ENCODE peak calls at places on chromosomes 13 and 19, in ten cellular contexts. One of them, this sample, is unnamed. For H3K4me1, the result is how much of the 10 kb centered on the place peaks cover.

GRCh38 chr19:54551950-54552912 is 21.4 kb upstream of the LILRA2 start:
- DNase-seq in body of pancreas: peak
- DNase-seq in tibial nerve: peak
- DNase-seq in heart left ventricle: no peak
- DNase-seq in A549: no peak
- DNase-seq in HCT116: no peak
- DNase-seq in tibial artery: no peak
- DNase-seq in ovary: no peak
- DNase-seq in lower lobe of right lung: peak
- DNase-seq in K562: no peak
- DNase-seq in this sample: no peak

GRCh38 chr13:66864627-66865026 is 365.5 kb downstream of the PCDH9 start:
- DNase-seq in body of pancreas: no peak
- DNase-seq in tibial nerve: no peak
- DNase-seq in heart left ventricle: no peak
- DNase-seq in A549: no peak
- DNase-seq in HCT116: no peak
- DNase-seq in tibial artery: no peak
- DNase-seq in ovary: no peak
- DNase-seq in lower lobe of right lung: no peak
- DNase-seq in K562: no peak
- DNase-seq in this sample: no peak

GRCh38 chr13:40790232-40790631 is 821 bp downstream of the SLC25A15 start:
- DNase-seq in body of pancreas: no peak
- DNase-seq in tibial nerve: no peak
- DNase-seq in heart left ventricle: no peak
- DNase-seq in A549: peak
- DNase-seq in HCT116: no peak
- DNase-seq in tibial artery: no peak
- DNase-seq in ovary: no peak
- DNase-seq in lower lobe of right lung: no peak
- DNase-seq in K562: no peak
- DNase-seq in this sample: no peak

GRCh38 chr13:39012608-39013007 is 22.0 kb upstream of the STOML3 start:
- DNase-seq in body of pancreas: no peak
- DNase-seq in tibial nerve: no peak
- DNase-seq in heart left ventricle: no peak
- DNase-seq in A549: no peak
- DNase-seq in HCT116: no peak
- DNase-seq in tibial artery: no peak
- DNase-seq in ovary: no peak
- DNase-seq in lower lobe of right lung: no peak
- DNase-seq in K562: peak
- DNase-seq in this sample: no peak

GRCh38 chr13:80305737-80306136 is 35.2 kb downstream of the SPRY2 start:
- DNase-seq in body of pancreas: no peak
- DNase-seq in tibial nerve: no peak
- DNase-seq in heart left ventricle: no peak
- DNase-seq in A549: no peak
- DNase-seq in HCT116: no peak
- DNase-seq in tibial artery: no peak
- DNase-seq in ovary: no peak
- DNase-seq in lower lobe of right lung: no peak
- DNase-seq in K562: no peak
- DNase-seq in this sample: no peak

GRCh38 chr13:23980160-23980551 is 82.9 kb upstream of the C1QTNF9B start:
- DNase-seq in body of pancreas: peak
- DNase-seq in tibial nerve: peak
- DNase-seq in heart left ventricle: peak
- DNase-seq in A549: peak
- DNase-seq in HCT116: no peak
- DNase-seq in tibial artery: peak
- DNase-seq in ovary: peak
- DNase-seq in lower lobe of right lung: peak
- DNase-seq in K562: peak
- DNase-seq in this sample: peak

GRCh38 chr19:1513492-1514294 is 874 bp upstream of the ADAMTSL5 start:
- DNase-seq in body of pancreas: peak
- DNase-seq in tibial nerve: no peak
- DNase-seq in heart left ventricle: peak
- DNase-seq in A549: peak
- DNase-seq in HCT116: peak
- DNase-seq in tibial artery: no peak
- DNase-seq in ovary: no peak
- DNase-seq in lower lobe of right lung: peak
- DNase-seq in K562: peak
- DNase-seq in this sample: no peak

GRCh38 chr13:113648218-113648615 is 9.8 kb downstream of the ATP4B start:
- DNase-seq in body of pancreas: no peak
- DNase-seq in tibial nerve: no peak
- DNase-seq in heart left ventricle: peak
- DNase-seq in A549: no peak
- DNase-seq in HCT116: no peak
- DNase-seq in tibial artery: peak
- DNase-seq in ovary: no peak
- DNase-seq in lower lobe of right lung: peak
- DNase-seq in K562: no peak
- DNase-seq in this sample: no peak

GRCh38 chr13:42762251-42762650 is 19.1 kb upstream of the FAM216B start:
- DNase-seq in body of pancreas: no peak
- DNase-seq in tibial nerve: no peak
- DNase-seq in heart left ventricle: no peak
- DNase-seq in A549: no peak
- DNase-seq in HCT116: no peak
- DNase-seq in tibial artery: no peak
- DNase-seq in ovary: no peak
- DNase-seq in lower lobe of right lung: no peak
- DNase-seq in K562: no peak
- DNase-seq in this sample: peak

GRCh38 chr13:19152403-19152802 is 29.2 kb downstream of the TUBA3C start:
- DNase-seq in body of pancreas: no peak
- DNase-seq in tibial nerve: no peak
- DNase-seq in heart left ventricle: no peak
- DNase-seq in A549: no peak
- DNase-seq in HCT116: no peak
- DNase-seq in tibial artery: no peak
- DNase-seq in ovary: no peak
- DNase-seq in lower lobe of right lung: no peak
- DNase-seq in K562: no peak
- DNase-seq in this sample: no peak

GRCh38 chr19:48695743-48696352 is at the start of gene FUT2:
- DNase-seq in body of pancreas: peak
- DNase-seq in tibial nerve: no peak
- DNase-seq in heart left ventricle: no peak
- DNase-seq in A549: no peak
- DNase-seq in HCT116: no peak
- DNase-seq in tibial artery: no peak
- DNase-seq in ovary: no peak
- DNase-seq in lower lobe of right lung: no peak
- DNase-seq in K562: no peak
- DNase-seq in this sample: peak
- TF ChIP-seq CTCF in body of pancreas: no peak
- TF ChIP-seq CTCF in tibial nerve: no peak
- TF ChIP-seq CTCF in heart left ventricle: no peak
- TF ChIP-seq CTCF in A549: no peak
- TF ChIP-seq CTCF in HCT116: no peak
- TF ChIP-seq CTCF in tibial artery: no peak
- TF ChIP-seq CTCF in ovary: no peak
- TF ChIP-seq CTCF in lower lobe of right lung: no peak
- TF ChIP-seq CTCF in K562: no peak
- TF ChIP-seq CTCF in this sample: no peak

GRCh38 chr13:30736461-30736860 is 1.1 kb downstream of the ALOX5AP start:
- DNase-seq in body of pancreas: no peak
- DNase-seq in tibial nerve: no peak
- DNase-seq in heart left ventricle: no peak
- DNase-seq in A549: no peak
- DNase-seq in HCT116: no peak
- DNase-seq in tibial artery: no peak
- DNase-seq in ovary: no peak
- DNase-seq in lower lobe of right lung: no peak
- DNase-seq in K562: no peak
- DNase-seq in this sample: no peak
- H3K4me1 ChIP-seq in body of pancreas: under half
- H3K4me1 ChIP-seq in tibial nerve: under half
- H3K4me1 ChIP-seq in heart left ventricle: under half
- H3K4me1 ChIP-seq in A549: under half
- H3K4me1 ChIP-seq in HCT116: under half
- H3K4me1 ChIP-seq in tibial artery: under half
- H3K4me1 ChIP-seq in ovary: under half
- H3K4me1 ChIP-seq in lower lobe of right lung: under half
- H3K4me1 ChIP-seq in K562: under half
- H3K4me1 ChIP-seq in this sample: under half

GRCh38 chr19:45451850-45452387 is 15.9 kb upstream of the FOSB start:
- DNase-seq in body of pancreas: no peak
- DNase-seq in tibial nerve: no peak
- DNase-seq in heart left ventricle: no peak
- DNase-seq in A549: no peak
- DNase-seq in HCT116: no peak
- DNase-seq in tibial artery: no peak
- DNase-seq in ovary: no peak
- DNase-seq in lower lobe of right lung: no peak
- DNase-seq in K562: no peak
- DNase-seq in this sample: no peak
- H3K27ac ChIP-seq in body of pancreas: peak
- H3K27ac ChIP-seq in tibial nerve: no peak
- H3K27ac ChIP-seq in heart left ventricle: peak
- H3K27ac ChIP-seq in A549: no peak
- H3K27ac ChIP-seq in HCT116: no peak
- H3K27ac ChIP-seq in tibial artery: peak
- H3K27ac ChIP-seq in ovary: no peak
- H3K27ac ChIP-seq in lower lobe of right lung: peak
- H3K27ac ChIP-seq in K562: no peak
- H3K27ac ChIP-seq in this sample: peak

GRCh38 chr19:14554382-14554812 is 17.5 kb downstream of the NDUFB7 start:
- DNase-seq in body of pancreas: peak
- DNase-seq in tibial nerve: no peak
- DNase-seq in heart left ventricle: no peak
- DNase-seq in A549: no peak
- DNase-seq in HCT116: no peak
- DNase-seq in tibial artery: no peak
- DNase-seq in ovary: no peak
- DNase-seq in lower lobe of right lung: no peak
- DNase-seq in K562: no peak
- DNase-seq in this sample: peak
- TF ChIP-seq CTCF in body of pancreas: no peak
- TF ChIP-seq CTCF in tibial nerve: no peak
- TF ChIP-seq CTCF in heart left ventricle: no peak
- TF ChIP-seq CTCF in A549: no peak
- TF ChIP-seq CTCF in HCT116: no peak
- TF ChIP-seq CTCF in tibial artery: no peak
- TF ChIP-seq CTCF in ovary: no peak
- TF ChIP-seq CTCF in lower lobe of right lung: no peak
- TF ChIP-seq CTCF in K562: no peak
- TF ChIP-seq CTCF in this sample: peak

GRCh38 chr19:18086590-18087138 is at the start of gene IL12RB1:
- DNase-seq in body of pancreas: peak
- DNase-seq in tibial nerve: no peak
- DNase-seq in heart left ventricle: no peak
- DNase-seq in A549: no peak
- DNase-seq in HCT116: no peak
- DNase-seq in tibial artery: no peak
- DNase-seq in ovary: no peak
- DNase-seq in lower lobe of right lung: peak
- DNase-seq in K562: no peak
- DNase-seq in this sample: no peak
- H3K4me1 ChIP-seq in body of pancreas: under half
- H3K4me1 ChIP-seq in tibial nerve: under half
- H3K4me1 ChIP-seq in heart left ventricle: under half
- H3K4me1 ChIP-seq in A549: under half
- H3K4me1 ChIP-seq in HCT116: under half
- H3K4me1 ChIP-seq in tibial artery: under half
- H3K4me1 ChIP-seq in ovary: under half
- H3K4me1 ChIP-seq in lower lobe of right lung: under half
- H3K4me1 ChIP-seq in K562: under half
- H3K4me1 ChIP-seq in this sample: under half

GRCh38 chr19:17632577-17632976 is 55.6 kb downstream of the UNC13A start:
- DNase-seq in body of pancreas: no peak
- DNase-seq in tibial nerve: no peak
- DNase-seq in heart left ventricle: no peak
- DNase-seq in A549: no peak
- DNase-seq in HCT116: no peak
- DNase-seq in tibial artery: no peak
- DNase-seq in ovary: no peak
- DNase-seq in lower lobe of right lung: peak
- DNase-seq in K562: no peak
- DNase-seq in this sample: no peak
- H3K27ac ChIP-seq in body of pancreas: no peak
- H3K27ac ChIP-seq in tibial nerve: no peak
- H3K27ac ChIP-seq in heart left ventricle: no peak
- H3K27ac ChIP-seq in A549: no peak
- H3K27ac ChIP-seq in HCT116: no peak
- H3K27ac ChIP-seq in tibial artery: no peak
- H3K27ac ChIP-seq in ovary: no peak
- H3K27ac ChIP-seq in lower lobe of right lung: no peak
- H3K27ac ChIP-seq in K562: no peak
- H3K27ac ChIP-seq in this sample: no peak

GRCh38 chr19:45922281-45922680 is 7.7 kb upstream of the NANOS2 start:
- DNase-seq in body of pancreas: no peak
- DNase-seq in tibial nerve: no peak
- DNase-seq in heart left ventricle: no peak
- DNase-seq in A549: peak
- DNase-seq in HCT116: peak
- DNase-seq in tibial artery: no peak
- DNase-seq in ovary: no peak
- DNase-seq in lower lobe of right lung: no peak
- DNase-seq in K562: peak
- DNase-seq in this sample: no peak
- TF ChIP-seq CTCF in body of pancreas: no peak
- TF ChIP-seq CTCF in tibial nerve: no peak
- TF ChIP-seq CTCF in heart left ventricle: no peak
- TF ChIP-seq CTCF in A549: no peak
- TF ChIP-seq CTCF in HCT116: peak
- TF ChIP-seq CTCF in tibial artery: no peak
- TF ChIP-seq CTCF in ovary: no peak
- TF ChIP-seq CTCF in lower lobe of right lung: no peak
- TF ChIP-seq CTCF in K562: peak
- TF ChIP-seq CTCF in this sample: peak

GRCh38 chr19:46729696-46730095 is 12.8 kb upstream of the PRKD2 start:
- DNase-seq in body of pancreas: no peak
- DNase-seq in tibial nerve: no peak
- DNase-seq in heart left ventricle: no peak
- DNase-seq in A549: no peak
- DNase-seq in HCT116: no peak
- DNase-seq in tibial artery: no peak
- DNase-seq in ovary: no peak
- DNase-seq in lower lobe of right lung: no peak
- DNase-seq in K562: no peak
- DNase-seq in this sample: no peak
- H3K4me1 ChIP-seq in body of pancreas: under half
- H3K4me1 ChIP-seq in tibial nerve: under half
- H3K4me1 ChIP-seq in heart left ventricle: under half
- H3K4me1 ChIP-seq in A549: under half
- H3K4me1 ChIP-seq in HCT116: under half
- H3K4me1 ChIP-seq in tibial artery: under half
- H3K4me1 ChIP-seq in ovary: under half
- H3K4me1 ChIP-seq in lower lobe of right lung: half or more
- H3K4me1 ChIP-seq in K562: under half
- H3K4me1 ChIP-seq in this sample: under half

GRCh38 chr19:38870612-38871011 is 7.5 kb downstream of the RINL start:
- DNase-seq in body of pancreas: no peak
- DNase-seq in tibial nerve: no peak
- DNase-seq in heart left ventricle: no peak
- DNase-seq in A549: no peak
- DNase-seq in HCT116: no peak
- DNase-seq in tibial artery: no peak
- DNase-seq in ovary: no peak
- DNase-seq in lower lobe of right lung: no peak
- DNase-seq in K562: no peak
- DNase-seq in this sample: no peak
- H3K27ac ChIP-seq in body of pancreas: no peak
- H3K27ac ChIP-seq in tibial nerve: no peak
- H3K27ac ChIP-seq in heart left ventricle: peak
- H3K27ac ChIP-seq in A549: no peak
- H3K27ac ChIP-seq in HCT116: no peak
- H3K27ac ChIP-seq in tibial artery: no peak
- H3K27ac ChIP-seq in ovary: no peak
- H3K27ac ChIP-seq in lower lobe of right lung: peak
- H3K27ac ChIP-seq in K562: no peak
- H3K27ac ChIP-seq in this sample: no peak

This sample was measured in foreskin keratinocyte.